ENCODE peak calls at places on chromosomes 12 and 14, in nine cellular contexts. One of them, this sample, is unnamed.

GRCh38 chr12:21220266-21220665 is 89.3 kb downstream of the SLCO1B1 start:
- DNase-seq in aorta: no peak
- DNase-seq in substantia nigra: no peak
- DNase-seq in lower lobe of right lung: no peak
- DNase-seq in mammary epithelial cell: no peak
- DNase-seq in hepatocyte: no peak
- DNase-seq in fibroblast of lung: no peak
- DNase-seq in CD4-positive, CD25-positive, alpha-beta regulatory T cell: no peak
- DNase-seq in AG04450: no peak
- DNase-seq in this sample: no peak

GRCh38 chr12:128971802-128972201 is 118.5 kb downstream of the GLT1D1 start:
- DNase-seq in mammary epithelial cell: no peak
- DNase-seq in CD4-positive, CD25-positive, alpha-beta regulatory T cell: no peak
- DNase-seq in substantia nigra: no peak
- DNase-seq in hepatocyte: no peak
- DNase-seq in fibroblast of lung: no peak
- DNase-seq in lower lobe of right lung: no peak
- DNase-seq in AG04450: no peak
- DNase-seq in aorta: no peak
- DNase-seq in this sample: no peak

GRCh38 chr14:23399591-23399990 is 8.5 kb downstream of the MYH6 start:
- DNase-seq in substantia nigra: no peak
- DNase-seq in CD4-positive, CD25-positive, alpha-beta regulatory T cell: no peak
- DNase-seq in lower lobe of right lung: no peak
- DNase-seq in AG04450: no peak
- DNase-seq in hepatocyte: peak; percentile 32
- DNase-seq in fibroblast of lung: no peak
- DNase-seq in mammary epithelial cell: no peak
- DNase-seq in aorta: no peak
- DNase-seq in this sample: no peak

GRCh38 chr12:9906888-9907287 is 25.3 kb downstream of the CLEC2A start:
- DNase-seq in aorta: no peak
- DNase-seq in CD4-positive, CD25-positive, alpha-beta regulatory T cell: peak; percentile 43
- DNase-seq in fibroblast of lung: peak; percentile 2
- DNase-seq in hepatocyte: no peak
- DNase-seq in substantia nigra: no peak
- DNase-seq in AG04450: no peak
- DNase-seq in mammary epithelial cell: peak; percentile 8
- DNase-seq in lower lobe of right lung: no peak
- DNase-seq in this sample: no peak

GRCh38 chr12:27733052-27733656 is 22.5 kb downstream of the MRPS35 start:
- DNase-seq in substantia nigra: no peak
- DNase-seq in fibroblast of lung: peak; percentile 10
- DNase-seq in AG04450: peak; percentile 4
- DNase-seq in mammary epithelial cell: peak; percentile 9
- DNase-seq in aorta: no peak
- DNase-seq in CD4-positive, CD25-positive, alpha-beta regulatory T cell: peak; percentile 55
- DNase-seq in lower lobe of right lung: no peak
- DNase-seq in hepatocyte: peak; percentile 45
- DNase-seq in this sample: no peak

GRCh38 chr14:91796622-91797347 is 64.9 kb upstream of the CATSPERB start:
- DNase-seq in fibroblast of lung: peak; percentile 34
- DNase-seq in CD4-positive, CD25-positive, alpha-beta regulatory T cell: no peak
- DNase-seq in lower lobe of right lung: no peak
- DNase-seq in AG04450: no peak
- DNase-seq in aorta: no peak
- DNase-seq in mammary epithelial cell: peak; percentile 17
- DNase-seq in substantia nigra: no peak
- DNase-seq in hepatocyte: no peak
- DNase-seq in this sample: no peak

GRCh38 chr14:94367896-94368590 is 20.4 kb downstream of the SERPINA1 start:
- DNase-seq in hepatocyte: no peak
- DNase-seq in aorta: peak; percentile 35
- DNase-seq in AG04450: no peak
- DNase-seq in CD4-positive, CD25-positive, alpha-beta regulatory T cell: no peak
- DNase-seq in fibroblast of lung: no peak
- DNase-seq in substantia nigra: no peak
- DNase-seq in lower lobe of right lung: no peak
- DNase-seq in mammary epithelial cell: no peak
- DNase-seq in this sample: peak; percentile 62

GRCh38 chr12:6161124-6161882 is 36.8 kb upstream of the VWF start:
- DNase-seq in hepatocyte: no peak
- DNase-seq in lower lobe of right lung: no peak
- DNase-seq in mammary epithelial cell: no peak
- DNase-seq in substantia nigra: no peak
- DNase-seq in aorta: no peak
- DNase-seq in fibroblast of lung: peak; percentile 72
- DNase-seq in CD4-positive, CD25-positive, alpha-beta regulatory T cell: no peak
- DNase-seq in AG04450: peak; percentile 74
- DNase-seq in this sample: no peak

GRCh38 chr12:77893918-77894317 is 63.2 kb downstream of the NAV3 start:
- DNase-seq in substantia nigra: no peak
- DNase-seq in fibroblast of lung: peak; percentile 43
- DNase-seq in CD4-positive, CD25-positive, alpha-beta regulatory T cell: no peak
- DNase-seq in aorta: no peak
- DNase-seq in lower lobe of right lung: no peak
- DNase-seq in mammary epithelial cell: peak; percentile 10
- DNase-seq in AG04450: no peak
- DNase-seq in hepatocyte: peak; percentile 33
- DNase-seq in this sample: no peak

GRCh38 chr12:92478692-92479091 is 224.1 kb upstream of the PLEKHG7 start:
- DNase-seq in fibroblast of lung: no peak
- DNase-seq in AG04450: no peak
- DNase-seq in hepatocyte: no peak
- DNase-seq in substantia nigra: no peak
- DNase-seq in CD4-positive, CD25-positive, alpha-beta regulatory T cell: no peak
- DNase-seq in aorta: no peak
- DNase-seq in lower lobe of right lung: no peak
- DNase-seq in mammary epithelial cell: no peak
- DNase-seq in this sample: no peak

GRCh38 chr14:32693114-32693513 is 245.6 kb upstream of the NPAS3 start:
- DNase-seq in lower lobe of right lung: no peak
- DNase-seq in AG04450: no peak
- DNase-seq in CD4-positive, CD25-positive, alpha-beta regulatory T cell: no peak
- DNase-seq in substantia nigra: no peak
- DNase-seq in aorta: no peak
- DNase-seq in mammary epithelial cell: peak; percentile 43
- DNase-seq in hepatocyte: no peak
- DNase-seq in fibroblast of lung: peak; percentile 96
- DNase-seq in this sample: no peak

GRCh38 chr12:11769723-11770514 is 120.4 kb downstream of the ETV6 start:
- DNase-seq in aorta: no peak
- DNase-seq in fibroblast of lung: no peak
- DNase-seq in hepatocyte: no peak
- DNase-seq in substantia nigra: no peak
- DNase-seq in CD4-positive, CD25-positive, alpha-beta regulatory T cell: no peak
- DNase-seq in mammary epithelial cell: no peak
- DNase-seq in AG04450: no peak
- DNase-seq in lower lobe of right lung: no peak
- DNase-seq in this sample: no peak

GRCh38 chr14:25788252-25788651 is 738.3 kb upstream of the STXBP6 start:
- DNase-seq in aorta: no peak
- DNase-seq in mammary epithelial cell: no peak
- DNase-seq in hepatocyte: no peak
- DNase-seq in CD4-positive, CD25-positive, alpha-beta regulatory T cell: no peak
- DNase-seq in substantia nigra: no peak
- DNase-seq in fibroblast of lung: no peak
- DNase-seq in lower lobe of right lung: no peak
- DNase-seq in AG04450: no peak
- DNase-seq in this sample: no peak

GRCh38 chr12:103801709-103802585 is 39.1 kb downstream of the NT5DC3 start:
- DNase-seq in mammary epithelial cell: peak; percentile 100
- DNase-seq in AG04450: no peak
- DNase-seq in aorta: no peak
- DNase-seq in hepatocyte: no peak
- DNase-seq in CD4-positive, CD25-positive, alpha-beta regulatory T cell: no peak
- DNase-seq in fibroblast of lung: peak; percentile 96
- DNase-seq in substantia nigra: peak; percentile 13
- DNase-seq in lower lobe of right lung: no peak
- DNase-seq in this sample: no peak

GRCh38 chr12:28025821-28026505 is 53.4 kb upstream of the PTHLH start:
- DNase-seq in fibroblast of lung: peak; percentile 28
- DNase-seq in hepatocyte: no peak
- DNase-seq in mammary epithelial cell: no peak
- DNase-seq in aorta: no peak
- DNase-seq in substantia nigra: no peak
- DNase-seq in CD4-positive, CD25-positive, alpha-beta regulatory T cell: no peak
- DNase-seq in AG04450: no peak
- DNase-seq in lower lobe of right lung: no peak
- DNase-seq in this sample: no peak

GRCh38 chr12:4412462-4412861 is 33.0 kb upstream of the FGF23 start:
- DNase-seq in hepatocyte: no peak
- DNase-seq in fibroblast of lung: no peak
- DNase-seq in CD4-positive, CD25-positive, alpha-beta regulatory T cell: no peak
- DNase-seq in mammary epithelial cell: no peak
- DNase-seq in AG04450: no peak
- DNase-seq in aorta: no peak
- DNase-seq in lower lobe of right lung: no peak
- DNase-seq in substantia nigra: no peak
- DNase-seq in this sample: no peak

GRCh38 chr14:87483651-87484260 is 509.2 kb downstream of the GALC start:
- DNase-seq in fibroblast of lung: peak; percentile 71
- DNase-seq in AG04450: peak; percentile 49
- DNase-seq in aorta: no peak
- DNase-seq in lower lobe of right lung: no peak
- DNase-seq in mammary epithelial cell: peak; percentile 76
- DNase-seq in hepatocyte: no peak
- DNase-seq in substantia nigra: no peak
- DNase-seq in CD4-positive, CD25-positive, alpha-beta regulatory T cell: no peak
- DNase-seq in this sample: no peak

GRCh38 chr12:53061404-53062010 is 11.6 kb downstream of the TNS2 start:
- DNase-seq in mammary epithelial cell: no peak
- DNase-seq in lower lobe of right lung: peak; percentile 85
- DNase-seq in AG04450: no peak
- DNase-seq in fibroblast of lung: no peak
- DNase-seq in CD4-positive, CD25-positive, alpha-beta regulatory T cell: no peak
- DNase-seq in hepatocyte: peak; percentile 69
- DNase-seq in substantia nigra: no peak
- DNase-seq in aorta: no peak
- DNase-seq in this sample: peak; percentile 71

GRCh38 chr12:50845021-50845647 is 2.4 kb downstream of the TMPRSS12 start:
- DNase-seq in aorta: no peak
- DNase-seq in AG04450: no peak
- DNase-seq in fibroblast of lung: no peak
- DNase-seq in substantia nigra: no peak
- DNase-seq in lower lobe of right lung: no peak
- DNase-seq in CD4-positive, CD25-positive, alpha-beta regulatory T cell: no peak
- DNase-seq in mammary epithelial cell: peak; percentile 10
- DNase-seq in hepatocyte: no peak
- DNase-seq in this sample: no peak

GRCh38 chr12:2294651-2295475 is 242.1 kb downstream of the CACNA1C start:
- DNase-seq in mammary epithelial cell: peak; percentile 16
- DNase-seq in fibroblast of lung: peak; percentile 57
- DNase-seq in AG04450: no peak
- DNase-seq in substantia nigra: no peak
- DNase-seq in aorta: peak; percentile 68
- DNase-seq in hepatocyte: peak; percentile 51
- DNase-seq in CD4-positive, CD25-positive, alpha-beta regulatory T cell: no peak
- DNase-seq in lower lobe of right lung: peak; percentile 83
- DNase-seq in this sample: peak; percentile 79

GRCh38 chr12:94615284-94616216 is 34.8 kb downstream of the TMCC3 start:
- DNase-seq in mammary epithelial cell: peak; percentile 93
- DNase-seq in AG04450: peak; percentile 6
- DNase-seq in aorta: no peak
- DNase-seq in CD4-positive, CD25-positive, alpha-beta regulatory T cell: no peak
- DNase-seq in fibroblast of lung: peak; percentile 59
- DNase-seq in lower lobe of right lung: no peak
- DNase-seq in hepatocyte: peak; percentile 78
- DNase-seq in substantia nigra: peak; percentile 41
- DNase-seq in this sample: no peak

GRCh38 chr12:45122776-45123380 is 72.0 kb upstream of the DBX2 start:
- DNase-seq in lower lobe of right lung: no peak
- DNase-seq in aorta: no peak
- DNase-seq in hepatocyte: peak; percentile 25
- DNase-seq in mammary epithelial cell: peak; percentile 27
- DNase-seq in substantia nigra: no peak
- DNase-seq in CD4-positive, CD25-positive, alpha-beta regulatory T cell: no peak
- DNase-seq in fibroblast of lung: peak; percentile 31
- DNase-seq in AG04450: no peak
- DNase-seq in this sample: no peak

GRCh38 chr12:123273166-123273565 is 1.5 kb upstream of the CDK2AP1 start:
- DNase-seq in mammary epithelial cell: no peak
- DNase-seq in hepatocyte: no peak
- DNase-seq in aorta: no peak
- DNase-seq in AG04450: no peak
- DNase-seq in lower lobe of right lung: no peak
- DNase-seq in substantia nigra: no peak
- DNase-seq in CD4-positive, CD25-positive, alpha-beta regulatory T cell: no peak
- DNase-seq in fibroblast of lung: no peak
- DNase-seq in this sample: no peak
- H3K27ac ChIP-seq in mammary epithelial cell: no peak overlapping the region
- H3K27ac ChIP-seq in hepatocyte: no peak overlapping the region
- H3K27ac ChIP-seq in aorta: no peak overlapping the region
- H3K27ac ChIP-seq in AG04450: no peak overlapping the region
- H3K27ac ChIP-seq in lower lobe of right lung: no peak overlapping the region
- H3K27ac ChIP-seq in substantia nigra: no peak overlapping the region
- H3K27ac ChIP-seq in CD4-positive, CD25-positive, alpha-beta regulatory T cell: no peak overlapping the region
- H3K27ac ChIP-seq in fibroblast of lung: no peak overlapping the region
- H3K27ac ChIP-seq in this sample: no peak overlapping the region

DNA sequence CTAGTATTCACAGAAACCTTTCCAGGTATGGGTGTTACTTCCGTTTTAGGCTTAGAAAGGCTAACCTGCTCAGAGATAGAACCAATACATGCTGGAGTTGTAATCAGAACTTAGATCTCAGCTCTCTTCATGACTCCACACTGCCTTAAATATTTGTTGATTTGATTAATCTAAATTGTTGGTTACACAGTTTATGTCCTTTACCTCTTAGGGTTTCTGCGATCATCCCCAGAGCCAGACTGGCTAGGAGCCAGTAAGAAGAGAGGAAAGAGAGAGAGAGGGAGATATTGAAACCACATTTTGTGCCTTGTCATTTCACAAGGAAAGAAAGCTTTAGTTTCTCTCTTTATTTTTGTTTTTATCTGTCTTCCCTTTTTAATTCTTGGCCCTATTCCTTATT is 16.8 kb upstream of the MGP start:
- DNase-seq in mammary epithelial cell: no peak
- DNase-seq in hepatocyte: no peak
- DNase-seq in AG04450: no peak
- DNase-seq in substantia nigra: no peak
- DNase-seq in CD4-positive, CD25-positive, alpha-beta regulatory T cell: no peak
- DNase-seq in lower lobe of right lung: no peak
- DNase-seq in aorta: no peak
- DNase-seq in fibroblast of lung: peak; percentile 31
- DNase-seq in this sample: no peak
- H3K27ac ChIP-seq in mammary epithelial cell: no peak overlapping the region
- H3K27ac ChIP-seq in hepatocyte: no peak overlapping the region
- H3K27ac ChIP-seq in AG04450: no peak overlapping the region
- H3K27ac ChIP-seq in substantia nigra: no peak overlapping the region
- H3K27ac ChIP-seq in CD4-positive, CD25-positive, alpha-beta regulatory T cell: no peak overlapping the region
- H3K27ac ChIP-seq in lower lobe of right lung: no peak overlapping the region
- H3K27ac ChIP-seq in aorta: no peak overlapping the region
- H3K27ac ChIP-seq in fibroblast of lung: no peak overlapping the region
- H3K27ac ChIP-seq in this sample: peak overlapping the region; percentile 69

GRCh38 chr14:104673481-104673880 is 15.9 kb upstream of the INF2 start:
- DNase-seq in fibroblast of lung: no peak
- DNase-seq in lower lobe of right lung: no peak
- DNase-seq in substantia nigra: no peak
- DNase-seq in aorta: no peak
- DNase-seq in AG04450: no peak
- DNase-seq in hepatocyte: no peak
- DNase-seq in mammary epithelial cell: no peak
- DNase-seq in CD4-positive, CD25-positive, alpha-beta regulatory T cell: no peak
- DNase-seq in this sample: no peak
- H3K27ac ChIP-seq in fibroblast of lung: no peak overlapping the region
- H3K27ac ChIP-seq in lower lobe of right lung: no peak overlapping the region
- H3K27ac ChIP-seq in substantia nigra: no peak overlapping the region
- H3K27ac ChIP-seq in aorta: no peak overlapping the region
- H3K27ac ChIP-seq in AG04450: no peak overlapping the region
- H3K27ac ChIP-seq in hepatocyte: no peak overlapping the region
- H3K27ac ChIP-seq in mammary epithelial cell: no peak overlapping the region
- H3K27ac ChIP-seq in CD4-positive, CD25-positive, alpha-beta regulatory T cell: no peak overlapping the region
- H3K27ac ChIP-seq in this sample: no peak overlapping the region

GRCh38 chr12:46186088-46186487 is 82.8 kb downstream of the SLC38A1 start:
- DNase-seq in mammary epithelial cell: no peak
- DNase-seq in aorta: no peak
- DNase-seq in substantia nigra: no peak
- DNase-seq in CD4-positive, CD25-positive, alpha-beta regulatory T cell: no peak
- DNase-seq in lower lobe of right lung: no peak
- DNase-seq in fibroblast of lung: no peak
- DNase-seq in hepatocyte: no peak
- DNase-seq in AG04450: no peak
- DNase-seq in this sample: no peak
- H3K27ac ChIP-seq in mammary epithelial cell: no peak overlapping the region
- H3K27ac ChIP-seq in aorta: no peak overlapping the region
- H3K27ac ChIP-seq in substantia nigra: no peak overlapping the region
- H3K27ac ChIP-seq in CD4-positive, CD25-positive, alpha-beta regulatory T cell: peak overlapping the region; percentile 29
- H3K27ac ChIP-seq in lower lobe of right lung: no peak overlapping the region
- H3K27ac ChIP-seq in fibroblast of lung: no peak overlapping the region
- H3K27ac ChIP-seq in hepatocyte: no peak overlapping the region
- H3K27ac ChIP-seq in AG04450: no peak overlapping the region
- H3K27ac ChIP-seq in this sample: no peak overlapping the region

This sample was measured in coronary artery.